ENCODE peak calls at places on chromosome 2, in four cellular contexts. K, U, L and M are unnamed samples.

GRCh38 chr2:46981662-46982351 is 66.2 kb upstream of the MCFD2 start:
- DNase-seq in K (no peak), U (peak; percentile 64), L (no peak), M (no peak)

GRCh38 chr2:73494031-73494430 is 108.4 kb downstream of the ALMS1 start:
- DNase-seq in K (peak; percentile 84), U (no peak), L (no peak), M (no peak)

GRCh38 chr2:150612957-150613710 is 125.7 kb upstream of the RND3 start:
- DNase-seq in K (peak; percentile 50), U (no peak), L (no peak), M (no peak)

GRCh38 chr2:58240595-58240937 is 559 bp downstream of the FANCL start:
- DNase-seq in K (peak; percentile 42), U (peak; percentile 51), L (no peak), M (no peak)

GRCh38 chr2:10668402-10669012 is 21.3 kb downstream of the NOL10 start:
- DNase-seq in K (peak; percentile 39), U (peak; percentile 83), L (peak; percentile 27), M (no peak)

GRCh38 chr2:54409752-54410151 is 46.4 kb upstream of the SPTBN1 start:
- DNase-seq in K (no peak), U (no peak), L (no peak), M (peak; percentile 32)

GRCh38 chr2:115505331-115505730 is 1062.9 kb downstream of the DPP10 start:
- DNase-seq in K (no peak), U (no peak), L (no peak), M (no peak)

GRCh38 chr2:178401994-178402437 is 49.0 kb downstream of the PRKRA start:
- DNase-seq in K (no peak), U (no peak), L (no peak), M (no peak)

GRCh38 chr2:240646900-240647502 is 21.7 kb downstream of the GPR35 start:
- DNase-seq in K (no peak), U (no peak), L (no peak), M (peak; percentile 26)

GRCh38 chr2:203664029-203664755 is 42.2 kb upstream of the CD28 start:
- DNase-seq in K (peak; percentile 71), U (no peak), L (no peak), M (no peak)

GRCh38 chr2:70258532-70258875 is 567 bp downstream of the PCYOX1 start:
- DNase-seq in K (peak; percentile 41), U (peak; percentile 68), L (no peak), M (no peak)

GRCh38 chr2:1553671-1554295 is 140.5 kb downstream of the TPO start:
- DNase-seq in K (peak; percentile 35), U (peak; percentile 70), L (no peak), M (no peak)

GRCh38 chr2:227606476-227606875 is 7.8 kb downstream of the SCYGR2 start:
- DNase-seq in K (no peak), U (no peak), L (no peak), M (no peak)

GRCh38 chr2:71494523-71495155 is 41.3 kb downstream of the DYSF start:
- DNase-seq in K (peak; percentile 19), U (no peak), L (no peak), M (no peak)

GRCh38 chr2:1678609-1679008 is 65.7 kb downstream of the PXDN start:
- DNase-seq in K (no peak), U (no peak), L (no peak), M (no peak)

GRCh38 chr2:131046580-131047274 is 46.5 kb downstream of the FAM168B start:
- DNase-seq in K (no peak), U (no peak), L (no peak), M (no peak)

GRCh38 chr2:202944403-202944802 is 32.3 kb downstream of the CARF start:
- DNase-seq in K (no peak), U (no peak), L (no peak), M (no peak)

GRCh38 chr2:80054339-80054675 is 250.2 kb downstream of the LRRTM1 start:
- DNase-seq in K (peak; percentile 0), U (peak; percentile 8), L (no peak), M (no peak)

GRCh38 chr2:235229236-235229635 is 264.6 kb upstream of the AGAP1 start:
- DNase-seq in K (no peak), U (no peak), L (no peak), M (no peak)

GRCh38 chr2:240360645-240361475 is 74.6 kb upstream of the GPC1 start:
- DNase-seq in K (no peak), U (no peak), L (no peak), M (no peak)

GRCh38 chr2:189204322-189204941 is 24.9 kb upstream of the COL5A2 start:
- DNase-seq in K (peak; percentile 41), U (no peak), L (no peak), M (no peak)

GRCh38 chr2:27016801-27017325 is 15.9 kb upstream of the TMEM214 start:
- DNase-seq in K (peak; percentile 25), U (peak; percentile 76), L (no peak), M (peak; percentile 73)

GRCh38 chr2:235803028-235803427 is 309.2 kb downstream of the AGAP1 start:
- DNase-seq in K (no peak), U (no peak), L (no peak), M (no peak)

GRCh38 chr2:164600763-164601162 is 20.5 kb downstream of the GRB14 start:
- DNase-seq in K (no peak), U (no peak), L (no peak), M (no peak)

GRCh38 chr2:236755278-236755840 is 185.7 kb downstream of the ACKR3 start:
- DNase-seq in K (no peak), U (no peak), L (no peak), M (no peak)

GRCh38 chr2:101974663-101975062 is 17.1 kb upstream of the IL1R2 start:
- DNase-seq in K (no peak), U (no peak), L (no peak), M (peak; percentile 63)

GRCh38 chr2:95292623-95293260 is 4.4 kb upstream of the KCNIP3 start:
- DNase-seq in K (peak; percentile 88), U (no peak), L (no peak), M (no peak)

GRCh38 chr2:157173740-157174184 is 83.7 kb upstream of the GALNT5 start:
- DNase-seq in K (peak; percentile 91), U (peak; percentile 64), L (no peak), M (no peak)

GRCh38 chr2:138922973-138923563 is 142.9 kb upstream of the NXPH2 start:
- DNase-seq in K (peak; percentile 17), U (peak; percentile 31), L (no peak), M (no peak)

GRCh38 chr2:105584437-105585010 is 160.2 kb upstream of the NCK2 start:
- DNase-seq in K (no peak), U (no peak), L (no peak), M (no peak)

GRCh38 chr2:61367177-61367576 is 103.7 kb downstream of the USP34 start:
- DNase-seq in K (no peak), U (no peak), L (no peak), M (no peak)
- H3K79me2 ChIP-seq in K (peaks cover 30% of the 10 kb centered on the region), U (peaks cover 63% of the 10 kb centered on the region), L (peaks cover 2% of the 10 kb centered on the region), M (no peaks in the 10 kb centered on the region)

GRCh38 chr2:64700133-64700809 is 46.6 kb upstream of the SERTAD2 start:
- DNase-seq in K (peak; percentile 65), U (no peak), L (peak; percentile 62), M (no peak)

GRCh38 chr2:64698668-64699444 is 45.1 kb upstream of the SERTAD2 start:
- DNase-seq in K (peak; percentile 80), U (peak; percentile 29), L (peak; percentile 83), M (no peak)

GRCh38 chr2:64698068-64698645 is 44.4 kb upstream of the SERTAD2 start:
- DNase-seq in K (no peak), U (no peak), L (no peak), M (no peak)

GRCh38 chr2:64697286-64698023 is 43.7 kb upstream of the SERTAD2 start:
- DNase-seq in K (no peak), U (no peak), L (no peak), M (no peak)

GRCh38 chr2:64699712-64700111 is 46.0 kb upstream of the SERTAD2 start:
- DNase-seq in K (no peak), U (no peak), L (peak; percentile 63), M (peak; percentile 36)
- H3K79me2 ChIP-seq in K (no peaks in the 10 kb centered on the region), U (no peaks in the 10 kb centered on the region), L (peaks cover 56% of the 10 kb centered on the region), M (no peaks in the 10 kb centered on the region)

GRCh38 chr2:177242136-177242987 is 22.2 kb downstream of the NFE2L2 start:
- DNase-seq in K (peak; percentile 78), U (peak; percentile 77), L (no peak), M (no peak)
- H3K79me2 ChIP-seq in K (peaks cover 99% of the 10 kb centered on the region), U (peaks cover 96% of the 10 kb centered on the region), L (peaks cover 80% of the 10 kb centered on the region), M (peaks cover 27% of the 10 kb centered on the region)

GRCh38 chr2:168246483-168247340 is 683 bp downstream of the STK39 start:
- DNase-seq in K (peak; percentile 51), U (peak; percentile 79), L (no peak), M (peak; percentile 60)

GRCh38 chr2:168246072-168246482 is 1.3 kb downstream of the STK39 start:
- DNase-seq in K (peak; percentile 60), U (no peak), L (no peak), M (no peak)

GRCh38 chr2:168243061-168243460 is 4.3 kb downstream of the STK39 start:
- DNase-seq in K (no peak), U (no peak), L (no peak), M (no peak)

GRCh38 chr2:168245074-168245825 is 2.1 kb downstream of the STK39 start:
- DNase-seq in K (no peak), U (no peak), L (no peak), M (no peak)

GRCh38 chr2:168244318-168244717 is 3.1 kb downstream of the STK39 start:
- DNase-seq in K (peak; percentile 76), U (peak; percentile 43), L (no peak), M (no peak)
- H3K79me2 ChIP-seq in K (peaks cover 71% of the 10 kb centered on the region), U (peaks cover 74% of the 10 kb centered on the region), L (no peaks in the 10 kb centered on the region), M (no peaks in the 10 kb centered on the region)

GRCh38 chr2:231992888-231993287 is 31.4 kb downstream of the DIS3L2 start:
- DNase-seq in K (no peak), U (no peak), L (no peak), M (no peak)
- H3K79me2 ChIP-seq in K (peaks cover 85% of the 10 kb centered on the region), U (peaks cover 73% of the 10 kb centered on the region), L (peaks cover 2% of the 10 kb centered on the region), M (peaks cover 6% of the 10 kb centered on the region)

GRCh38 chr2:20203072-20203471 is 21.9 kb downstream of the SDC1 start:
- DNase-seq in K (no peak), U (no peak), L (no peak), M (no peak)
- H3K79me2 ChIP-seq in K (peaks cover 58% of the 10 kb centered on the region), U (peaks cover 17% of the 10 kb centered on the region), L (peaks cover 3% of the 10 kb centered on the region), M (no peaks in the 10 kb centered on the region)

DNA sequence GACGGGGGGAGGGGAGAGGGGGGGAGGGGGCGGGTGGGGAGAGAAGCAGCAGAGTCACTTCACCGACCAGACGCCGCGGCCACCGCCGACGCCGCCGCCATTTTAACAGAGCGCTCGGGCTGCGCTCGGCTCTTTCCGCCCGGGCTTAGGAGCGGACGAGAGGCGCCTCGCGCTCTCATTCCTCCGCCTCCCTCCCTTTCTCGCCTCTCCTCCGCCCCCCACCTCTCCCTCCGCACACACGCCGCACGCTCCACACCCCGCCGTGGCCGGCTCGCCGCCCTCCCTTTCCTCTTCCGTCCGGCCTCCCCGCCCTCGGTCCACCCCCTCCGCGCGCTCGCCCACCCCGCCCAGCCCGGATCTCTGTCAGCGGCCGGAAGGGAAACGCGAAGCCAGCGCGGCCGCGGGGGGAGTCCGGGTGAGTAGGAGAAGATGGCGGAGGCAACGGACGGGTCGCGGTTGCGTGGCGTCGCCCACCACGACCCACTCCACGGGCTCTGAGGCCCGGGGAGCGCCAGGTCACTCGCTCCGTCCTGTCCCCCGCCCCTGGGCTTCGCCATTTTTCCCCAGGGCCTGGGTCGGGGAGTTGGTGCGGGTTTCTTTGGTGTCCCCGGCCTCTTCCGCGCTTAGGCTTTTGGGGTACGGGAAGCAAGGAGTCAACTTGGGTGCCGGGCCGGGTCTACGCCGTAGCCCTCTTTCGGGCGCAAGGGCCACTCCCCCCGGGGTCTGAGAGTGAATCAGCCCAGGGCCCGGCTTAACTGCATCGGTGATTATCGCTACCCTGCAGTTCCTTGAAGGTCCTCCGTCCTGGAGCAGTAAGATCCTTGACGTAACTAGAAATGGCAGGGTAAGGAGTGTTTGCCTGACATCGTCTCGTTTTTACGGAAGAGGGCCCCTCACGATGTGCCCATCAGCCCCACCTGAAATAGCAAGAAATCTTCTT is at the start of gene USP34:
- DNase-seq in K (peak; percentile 96), U (peak; percentile 97), L (peak; percentile 87), M (peak; percentile 91)
- H3K79me2 ChIP-seq in K (peaks cover 63% of the 10 kb centered on the region), U (peaks cover 60% of the 10 kb centered on the region), L (peaks cover 56% of the 10 kb centered on the region), M (peaks cover 35% of the 10 kb centered on the region)